ENCODE peak calls at places on chromosome 21, in six cellular contexts. Z, I, H, N, E and Y are unnamed samples.

GRCh38 chr21:43347461-43347860 is 79.5 kb downstream of the SIK1 start:
- DNase-seq in Z (no peak), I (no peak), H (no peak), N (no peak), E (no peak), Y (no peak)

GRCh38 chr21:28111151-28111619 is 881.5 kb downstream of the LTN1 start:
- DNase-seq in Z (peak; percentile 79), I (peak; percentile 92), H (no peak), N (no peak), E (peak; percentile 92), Y (peak; percentile 82)

GRCh38 chr21:32256873-32257620 is 21.8 kb downstream of the MIS18A start:
- DNase-seq in Z (peak; percentile 84), I (peak; percentile 84), H (peak; percentile 58), N (no peak), E (peak; percentile 91), Y (peak; percentile 88)

GRCh38 chr21:38679531-38679930 is 126.2 kb upstream of the ETS2 start:
- DNase-seq in Z (no peak), I (no peak), H (no peak), N (no peak), E (peak; percentile 62), Y (no peak)

GRCh38 chr21:38247738-38248509 is 8.9 kb upstream of the KCNJ15 start:
- DNase-seq in Z (no peak), I (no peak), H (no peak), N (no peak), E (no peak), Y (no peak)

GRCh38 chr21:34298797-34299539 is 64.8 kb upstream of the KCNE2 start:
- DNase-seq in Z (no peak), I (no peak), H (no peak), N (no peak), E (no peak), Y (no peak)

GRCh38 chr21:14259669-14260458 is 43.9 kb downstream of the RBM11 start:
- DNase-seq in Z (no peak), I (no peak), H (no peak), N (peak; percentile 24), E (peak; percentile 56), Y (no peak)

GRCh38 chr21:43193651-43194302 is 25.0 kb downstream of the CRYAA start:
- DNase-seq in Z (peak; percentile 75), I (no peak), H (peak; percentile 45), N (no peak), E (peak; percentile 89), Y (no peak)

GRCh38 chr21:31656199-31657095 is 3.0 kb upstream of the SOD1 start:
- DNase-seq in Z (no peak), I (no peak), H (no peak), N (no peak), E (peak; percentile 47), Y (no peak)

GRCh38 chr21:31517664-31518402 is 141.7 kb upstream of the SOD1 start:
- DNase-seq in Z (no peak), I (no peak), H (no peak), N (no peak), E (no peak), Y (no peak)

GRCh38 chr21:43467785-43468184 is 40.9 kb upstream of the SIK1 start:
- DNase-seq in Z (no peak), I (no peak), H (no peak), N (no peak), E (no peak), Y (peak; percentile 3)

GRCh38 chr21:38667466-38667865 is 138.3 kb upstream of the ETS2 start:
- DNase-seq in Z (no peak), I (no peak), H (no peak), N (no peak), E (no peak), Y (no peak)

GRCh38 chr21:14243877-14244276 is 27.9 kb downstream of the RBM11 start:
- DNase-seq in Z (no peak), I (no peak), H (no peak), N (no peak), E (no peak), Y (no peak)

GRCh38 chr21:15430577-15430976 is 299.2 kb upstream of the USP25 start:
- DNase-seq in Z (no peak), I (no peak), H (no peak), N (no peak), E (no peak), Y (no peak)

GRCh38 chr21:16708431-16708830 is 804.4 kb upstream of the CXADR start:
- DNase-seq in Z (no peak), I (peak; percentile 17), H (no peak), N (no peak), E (peak; percentile 29), Y (no peak)

GRCh38 chr21:29342394-29342957 is 43.8 kb downstream of the BACH1 start:
- DNase-seq in Z (no peak), I (peak; percentile 31), H (peak; percentile 60), N (no peak), E (peak; percentile 99), Y (no peak)

GRCh38 chr21:16841917-16842316 is 670.9 kb upstream of the CXADR start:
- DNase-seq in Z (no peak), I (no peak), H (no peak), N (no peak), E (no peak), Y (no peak)

GRCh38 chr21:22993822-22994574 is 1995.8 kb downstream of the NCAM2 start:
- DNase-seq in Z (no peak), I (no peak), H (no peak), N (no peak), E (no peak), Y (no peak)

GRCh38 chr21:39564200-39564599 is 48.5 kb upstream of the B3GALT5 start:
- DNase-seq in Z (no peak), I (no peak), H (no peak), N (no peak), E (no peak), Y (no peak)

GRCh38 chr21:31622397-31622796 is 37.1 kb upstream of the SOD1 start:
- DNase-seq in Z (no peak), I (no peak), H (no peak), N (no peak), E (no peak), Y (no peak)

DNA sequence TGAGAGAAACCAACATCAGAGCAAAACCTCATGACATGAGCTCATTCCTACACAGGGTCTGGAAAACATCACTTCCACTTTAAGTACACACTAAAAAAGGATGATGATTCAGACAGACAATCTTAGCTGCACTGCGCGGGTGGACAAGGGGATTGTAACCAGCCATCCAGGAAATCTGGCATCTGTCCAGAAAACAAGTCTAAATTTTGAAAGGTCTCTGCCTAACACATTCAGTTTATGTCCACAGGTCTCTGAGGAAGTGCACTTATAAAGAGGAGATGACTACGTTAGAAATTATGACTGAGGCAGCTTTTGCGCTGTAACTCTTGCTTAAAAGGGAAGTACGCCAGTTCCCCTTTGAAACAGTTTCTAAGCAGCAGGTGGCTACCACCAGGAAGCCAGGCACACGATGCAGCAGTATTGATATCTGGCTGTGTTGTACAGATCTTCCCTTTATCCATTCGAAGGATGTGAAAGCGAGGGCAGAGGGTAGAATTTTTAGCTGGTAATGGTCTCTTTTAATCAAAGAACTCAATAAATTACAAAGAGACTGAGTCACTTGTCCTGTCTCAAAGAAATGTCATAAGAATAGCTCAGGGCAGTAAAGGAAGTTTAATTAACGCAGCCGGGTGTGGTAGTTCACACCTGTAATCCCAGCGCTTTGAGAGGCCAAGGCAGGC is 128.0 kb downstream of the SETD4 start:
- DNase-seq in Z (no peak), I (peak; percentile 88), H (no peak), N (no peak), E (peak; percentile 95), Y (peak; percentile 37)
- TF ChIP-seq POLR2A in Z (no peak), I (no peak), H (no peak), N (no peak), E (peak; percentile 30), Y (no peak)

DNA sequence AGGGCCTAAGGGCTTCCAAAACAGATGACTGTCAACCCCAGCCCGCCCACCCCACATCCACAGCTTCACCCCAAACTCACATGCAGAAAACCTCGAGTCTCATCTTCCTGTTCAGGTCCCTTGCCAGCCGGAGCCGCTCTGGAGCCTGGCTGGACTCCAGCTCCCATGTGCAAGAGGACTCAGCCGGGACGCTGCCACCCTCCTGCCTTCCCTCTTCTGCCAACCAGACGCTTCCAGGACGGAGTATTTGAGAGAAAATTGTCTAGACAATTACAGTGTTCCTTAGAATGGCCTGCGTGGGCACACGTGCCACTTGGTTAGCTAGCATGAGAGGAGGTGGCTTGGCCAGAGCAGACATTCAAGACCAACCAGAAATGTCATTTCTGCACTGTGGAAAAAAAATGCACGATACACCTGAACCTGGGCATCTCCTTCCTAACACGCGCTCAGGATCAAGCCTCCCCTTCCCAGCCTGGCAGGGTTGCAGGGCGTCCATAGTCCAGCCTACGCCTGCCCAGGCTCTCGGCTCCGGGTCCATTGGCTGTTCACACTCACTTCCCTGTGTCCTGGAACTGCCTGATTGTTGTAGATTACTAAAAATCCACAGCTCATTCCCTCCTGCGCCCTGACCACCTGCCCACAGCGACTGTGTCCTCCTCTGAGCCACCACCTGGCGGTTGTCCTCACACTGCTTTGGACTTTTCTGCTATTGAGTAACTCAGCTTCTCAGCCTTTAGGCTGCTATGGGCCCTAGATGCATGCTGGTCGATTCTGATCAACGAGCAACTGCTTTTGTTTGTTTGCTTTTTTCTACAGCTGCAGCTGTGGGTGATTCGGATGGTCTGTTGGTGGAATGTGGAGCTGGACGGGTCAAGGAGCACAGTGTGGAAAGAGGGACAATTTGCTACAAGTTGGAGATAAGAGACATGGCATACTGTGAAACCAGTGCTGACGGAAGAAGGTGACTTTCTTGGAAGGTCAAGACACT is at the start of gene CLDN14:
- DNase-seq in Z (no peak), I (no peak), H (peak; percentile 79), N (no peak), E (peak; percentile 58), Y (no peak)
- H3K4me3 ChIP-seq in Z (no peak within 1 kb of the TSS), I (no peak within 1 kb of the TSS), H (peak within 1 kb of the TSS; percentile 57), N (no peak within 1 kb of the TSS), E (no peak within 1 kb of the TSS), Y (no peak within 1 kb of the TSS)

GRCh38 chr21:46228345-46229051 is at the start of gene LSS:
- DNase-seq in Z (peak; percentile 99), I (peak; percentile 97), H (peak; percentile 100), N (peak; percentile 98), E (peak; percentile 97), Y (peak; percentile 98)
- TF ChIP-seq POLR2A in Z (no peak), I (peak; percentile 59), H (peak; percentile 71), N (no peak), E (peak; percentile 68), Y (no peak)

GRCh38 chr21:26794597-26795397 is 50.4 kb downstream of the ADAMTS1 start:
- DNase-seq in Z (no peak), I (no peak), H (no peak), N (no peak), E (peak; percentile 30), Y (no peak)

GRCh38 chr21:26795866-26796329 is 49.3 kb downstream of the ADAMTS1 start:
- DNase-seq in Z (no peak), I (peak; percentile 97), H (no peak), N (no peak), E (peak; percentile 100), Y (peak; percentile 94)

GRCh38 chr21:26797878-26798456 is 47.2 kb downstream of the ADAMTS1 start:
- DNase-seq in Z (no peak), I (no peak), H (no peak), N (no peak), E (no peak), Y (no peak)

GRCh38 chr21:26798856-26799751 is 46.1 kb downstream of the ADAMTS1 start:
- DNase-seq in Z (no peak), I (no peak), H (no peak), N (no peak), E (peak; percentile 81), Y (no peak)

DNA sequence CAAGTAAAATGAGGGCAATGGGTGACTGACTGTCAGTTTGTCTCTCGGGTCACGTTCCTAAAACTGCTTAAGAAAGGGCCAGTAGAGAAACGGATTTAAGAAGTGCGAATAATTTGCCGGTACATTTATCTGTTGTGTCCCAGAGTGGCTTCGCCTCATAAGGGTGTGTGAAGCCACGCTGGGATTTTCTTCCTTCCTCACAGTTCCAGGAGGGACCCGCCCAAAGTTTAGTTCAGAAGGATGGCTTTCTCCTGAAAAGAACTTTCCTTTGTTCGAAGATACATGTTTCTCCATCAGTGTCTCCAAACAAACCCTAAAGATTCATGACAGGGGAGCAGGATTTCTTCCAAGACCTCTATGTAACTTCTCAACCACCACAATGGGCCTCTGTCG is 49.8 kb downstream of the ADAMTS1 start:
- DNase-seq in Z (no peak), I (no peak), H (no peak), N (no peak), E (no peak), Y (no peak)
- H3K4me3 ChIP-seq in Z (no peak overlapping the region), I (no peak overlapping the region), H (no peak overlapping the region), N (no peak overlapping the region), E (no peak overlapping the region), Y (no peak overlapping the region)